ENCODE peak calls at places on chromosomes 16 and 17, in four cellular contexts. One of them, this sample, is unnamed.
A peak's percentile ranks its signal among the peaks of the same experiment; 100 is the strongest.

GRCh38 chr16:68289621-68290329 is 21.0 kb downstream of the SLC7A6OS start:
- DNase-seq in activated T-cell treated with anti-CD3 and anti-CD28 coated beads for 4 hours: no peak
- DNase-seq in mucosa of gallbladder: no peak
- DNase-seq in aorta: no peak
- DNase-seq in this sample: no peak

GRCh38 chr16:49036126-49036525 is 245.5 kb downstream of the CBLN1 start:
- DNase-seq in aorta: no peak
- DNase-seq in mucosa of gallbladder: no peak
- DNase-seq in activated T-cell treated with anti-CD3 and anti-CD28 coated beads for 4 hours: no peak
- DNase-seq in this sample: no peak

GRCh38 chr16:64158941-64159588 is 962.8 kb downstream of the CDH11 start:
- DNase-seq in mucosa of gallbladder: no peak
- DNase-seq in activated T-cell treated with anti-CD3 and anti-CD28 coated beads for 4 hours: no peak
- DNase-seq in aorta: no peak
- DNase-seq in this sample: no peak

GRCh38 chr17:78450696-78451344 is 72.4 kb downstream of the PGS1 start:
- DNase-seq in aorta: no peak
- DNase-seq in mucosa of gallbladder: no peak
- DNase-seq in activated T-cell treated with anti-CD3 and anti-CD28 coated beads for 4 hours: no peak
- DNase-seq in this sample: no peak

GRCh38 chr16:57471209-57471608 is 8.7 kb downstream of the POLR2C start:
- DNase-seq in mucosa of gallbladder: no peak
- DNase-seq in activated T-cell treated with anti-CD3 and anti-CD28 coated beads for 4 hours: no peak
- DNase-seq in aorta: no peak
- DNase-seq in this sample: no peak

GRCh38 chr17:978110-979093 is 1.2 kb downstream of the NXN start:
- DNase-seq in aorta: peak; percentile 50
- DNase-seq in activated T-cell treated with anti-CD3 and anti-CD28 coated beads for 4 hours: no peak
- DNase-seq in mucosa of gallbladder: no peak
- DNase-seq in this sample: no peak

GRCh38 chr17:31678431-31678830 is 180.6 kb downstream of the COPRS start:
- DNase-seq in mucosa of gallbladder: no peak
- DNase-seq in activated T-cell treated with anti-CD3 and anti-CD28 coated beads for 4 hours: no peak
- DNase-seq in aorta: no peak
- DNase-seq in this sample: no peak

GRCh38 chr16:48535831-48536599 is 74.0 kb downstream of the N4BP1 start:
- DNase-seq in activated T-cell treated with anti-CD3 and anti-CD28 coated beads for 4 hours: no peak
- DNase-seq in mucosa of gallbladder: peak; percentile 58
- DNase-seq in aorta: peak; percentile 92
- DNase-seq in this sample: peak; percentile 38

GRCh38 chr17:45319239-45319703 is 2.5 kb upstream of the MAP3K14 start:
- DNase-seq in mucosa of gallbladder: no peak
- DNase-seq in activated T-cell treated with anti-CD3 and anti-CD28 coated beads for 4 hours: no peak
- DNase-seq in aorta: no peak
- DNase-seq in this sample: no peak

GRCh38 chr16:50575743-50576142 is 27.5 kb downstream of the NKD1 start:
- DNase-seq in activated T-cell treated with anti-CD3 and anti-CD28 coated beads for 4 hours: no peak
- DNase-seq in mucosa of gallbladder: no peak
- DNase-seq in aorta: no peak
- DNase-seq in this sample: no peak

GRCh38 chr16:58217341-58217925 is 19.5 kb upstream of the CSNK2A2 start:
- DNase-seq in activated T-cell treated with anti-CD3 and anti-CD28 coated beads for 4 hours: no peak
- DNase-seq in aorta: no peak
- DNase-seq in mucosa of gallbladder: no peak
- DNase-seq in this sample: no peak

This sample was measured in mucosa of descending colon.